ENCODE peak calls at places on chromosomes 5 and 9, in six cellular contexts. One of them, this sample, is unnamed.

GRCh38 chr5:95647331-95647659 is 718 bp downstream of the RFESD start:
- ATAC-seq in T-cell: no peak
- ATAC-seq in stimulated activated memory B cell treated with anti-CD40 and anti-IgM and Interleukin-4, amounts not matched to agents 10 μg/mL and 1 μg/mL and 100 μg/mL, for 72 hours: no peak
- ATAC-seq in A549: peak; percentile 49
- ATAC-seq in activated naive CD4-positive, alpha-beta T cell treated with anti-CD3 and anti-CD28 coated beads, Interleukin-2, amount 50 U/mL, for 72 hours: peak; percentile 17
- ATAC-seq in activated CD8-positive, alpha-beta T cell treated with anti-CD3 and anti-CD28 coated beads for 36 hours: no peak
- ATAC-seq in this sample: peak; percentile 3

GRCh38 chr5:81162501-81162900 is 70.6 kb upstream of the CKMT2 start:
- ATAC-seq in T-cell: no peak
- ATAC-seq in stimulated activated memory B cell treated with anti-CD40 and anti-IgM and Interleukin-4, amounts not matched to agents 10 μg/mL and 1 μg/mL and 100 μg/mL, for 72 hours: no peak
- ATAC-seq in A549: no peak
- ATAC-seq in activated naive CD4-positive, alpha-beta T cell treated with anti-CD3 and anti-CD28 coated beads, Interleukin-2, amount 50 U/mL, for 72 hours: no peak
- ATAC-seq in activated CD8-positive, alpha-beta T cell treated with anti-CD3 and anti-CD28 coated beads for 36 hours: no peak
- ATAC-seq in this sample: no peak

GRCh38 chr9:111050819-111051218 is 12.5 kb upstream of the LPAR1 start:
- ATAC-seq in T-cell: no peak
- ATAC-seq in stimulated activated memory B cell treated with anti-CD40 and anti-IgM and Interleukin-4, amounts not matched to agents 10 μg/mL and 1 μg/mL and 100 μg/mL, for 72 hours: no peak
- ATAC-seq in A549: no peak
- ATAC-seq in activated naive CD4-positive, alpha-beta T cell treated with anti-CD3 and anti-CD28 coated beads, Interleukin-2, amount 50 U/mL, for 72 hours: no peak
- ATAC-seq in activated CD8-positive, alpha-beta T cell treated with anti-CD3 and anti-CD28 coated beads for 36 hours: no peak
- ATAC-seq in this sample: no peak

GRCh38 chr5:43514471-43514815 is 505 bp downstream of the C5orf34 start:
- ATAC-seq in T-cell: peak; percentile 35
- ATAC-seq in stimulated activated memory B cell treated with anti-CD40 and anti-IgM and Interleukin-4, amounts not matched to agents 10 μg/mL and 1 μg/mL and 100 μg/mL, for 72 hours: peak; percentile 38
- ATAC-seq in A549: peak; percentile 65
- ATAC-seq in activated naive CD4-positive, alpha-beta T cell treated with anti-CD3 and anti-CD28 coated beads, Interleukin-2, amount 50 U/mL, for 72 hours: peak; percentile 78
- ATAC-seq in activated CD8-positive, alpha-beta T cell treated with anti-CD3 and anti-CD28 coated beads for 36 hours: peak; percentile 56
- ATAC-seq in this sample: peak; percentile 31

GRCh38 chr5:62296998-62297397 is 9.0 kb upstream of the KIF2A start:
- ATAC-seq in T-cell: no peak
- ATAC-seq in stimulated activated memory B cell treated with anti-CD40 and anti-IgM and Interleukin-4, amounts not matched to agents 10 μg/mL and 1 μg/mL and 100 μg/mL, for 72 hours: no peak
- ATAC-seq in A549: no peak
- ATAC-seq in activated naive CD4-positive, alpha-beta T cell treated with anti-CD3 and anti-CD28 coated beads, Interleukin-2, amount 50 U/mL, for 72 hours: peak; percentile 64
- ATAC-seq in activated CD8-positive, alpha-beta T cell treated with anti-CD3 and anti-CD28 coated beads for 36 hours: peak; percentile 64
- ATAC-seq in this sample: no peak

GRCh38 chr9:4413856-4414255 is 76.4 kb upstream of the SLC1A1 start:
- ATAC-seq in T-cell: no peak
- ATAC-seq in stimulated activated memory B cell treated with anti-CD40 and anti-IgM and Interleukin-4, amounts not matched to agents 10 μg/mL and 1 μg/mL and 100 μg/mL, for 72 hours: no peak
- ATAC-seq in A549: no peak
- ATAC-seq in activated naive CD4-positive, alpha-beta T cell treated with anti-CD3 and anti-CD28 coated beads, Interleukin-2, amount 50 U/mL, for 72 hours: no peak
- ATAC-seq in activated CD8-positive, alpha-beta T cell treated with anti-CD3 and anti-CD28 coated beads for 36 hours: no peak
- ATAC-seq in this sample: no peak

GRCh38 chr5:79481574-79481973 is 32.4 kb downstream of the HOMER1 start:
- ATAC-seq in T-cell: no peak
- ATAC-seq in stimulated activated memory B cell treated with anti-CD40 and anti-IgM and Interleukin-4, amounts not matched to agents 10 μg/mL and 1 μg/mL and 100 μg/mL, for 72 hours: no peak
- ATAC-seq in A549: no peak
- ATAC-seq in activated naive CD4-positive, alpha-beta T cell treated with anti-CD3 and anti-CD28 coated beads, Interleukin-2, amount 50 U/mL, for 72 hours: no peak
- ATAC-seq in activated CD8-positive, alpha-beta T cell treated with anti-CD3 and anti-CD28 coated beads for 36 hours: no peak
- ATAC-seq in this sample: no peak

GRCh38 chr5:124263172-124263571 is 483.3 kb downstream of the ZNF608 start:
- ATAC-seq in T-cell: no peak
- ATAC-seq in stimulated activated memory B cell treated with anti-CD40 and anti-IgM and Interleukin-4, amounts not matched to agents 10 μg/mL and 1 μg/mL and 100 μg/mL, for 72 hours: no peak
- ATAC-seq in A549: no peak
- ATAC-seq in activated naive CD4-positive, alpha-beta T cell treated with anti-CD3 and anti-CD28 coated beads, Interleukin-2, amount 50 U/mL, for 72 hours: no peak
- ATAC-seq in activated CD8-positive, alpha-beta T cell treated with anti-CD3 and anti-CD28 coated beads for 36 hours: no peak
- ATAC-seq in this sample: no peak

GRCh38 chr5:58360794-58361193 is 99.1 kb downstream of the PLK2 start:
- ATAC-seq in T-cell: no peak
- ATAC-seq in stimulated activated memory B cell treated with anti-CD40 and anti-IgM and Interleukin-4, amounts not matched to agents 10 μg/mL and 1 μg/mL and 100 μg/mL, for 72 hours: no peak
- ATAC-seq in A549: no peak
- ATAC-seq in activated naive CD4-positive, alpha-beta T cell treated with anti-CD3 and anti-CD28 coated beads, Interleukin-2, amount 50 U/mL, for 72 hours: no peak
- ATAC-seq in activated CD8-positive, alpha-beta T cell treated with anti-CD3 and anti-CD28 coated beads for 36 hours: no peak
- ATAC-seq in this sample: no peak

GRCh38 chr9:125133403-125134316 is 9.7 kb downstream of the SCAI start:
- ATAC-seq in T-cell: no peak
- ATAC-seq in stimulated activated memory B cell treated with anti-CD40 and anti-IgM and Interleukin-4, amounts not matched to agents 10 μg/mL and 1 μg/mL and 100 μg/mL, for 72 hours: no peak
- ATAC-seq in A549: no peak
- ATAC-seq in activated naive CD4-positive, alpha-beta T cell treated with anti-CD3 and anti-CD28 coated beads, Interleukin-2, amount 50 U/mL, for 72 hours: peak; percentile 87
- ATAC-seq in activated CD8-positive, alpha-beta T cell treated with anti-CD3 and anti-CD28 coated beads for 36 hours: peak; percentile 81
- ATAC-seq in this sample: no peak

GRCh38 chr5:9466677-9467076 is 79.2 kb downstream of the SEMA5A start:
- ATAC-seq in T-cell: no peak
- ATAC-seq in stimulated activated memory B cell treated with anti-CD40 and anti-IgM and Interleukin-4, amounts not matched to agents 10 μg/mL and 1 μg/mL and 100 μg/mL, for 72 hours: no peak
- ATAC-seq in A549: no peak
- ATAC-seq in activated naive CD4-positive, alpha-beta T cell treated with anti-CD3 and anti-CD28 coated beads, Interleukin-2, amount 50 U/mL, for 72 hours: no peak
- ATAC-seq in activated CD8-positive, alpha-beta T cell treated with anti-CD3 and anti-CD28 coated beads for 36 hours: no peak
- ATAC-seq in this sample: no peak

GRCh38 chr9:76034049-76034448 is 143.6 kb downstream of the PCSK5 start:
- ATAC-seq in T-cell: no peak
- ATAC-seq in stimulated activated memory B cell treated with anti-CD40 and anti-IgM and Interleukin-4, amounts not matched to agents 10 μg/mL and 1 μg/mL and 100 μg/mL, for 72 hours: no peak
- ATAC-seq in A549: no peak
- ATAC-seq in activated naive CD4-positive, alpha-beta T cell treated with anti-CD3 and anti-CD28 coated beads, Interleukin-2, amount 50 U/mL, for 72 hours: peak; percentile 36
- ATAC-seq in activated CD8-positive, alpha-beta T cell treated with anti-CD3 and anti-CD28 coated beads for 36 hours: peak; percentile 45
- ATAC-seq in this sample: no peak

This sample was measured in esophagus mucosa.